ENCODE peak calls at places on chromosomes 7 and 10, in four cellular contexts. I, M, O and U are unnamed samples.

GRCh38 chr10:14952851-14953451 is 945 bp downstream of the DCLRE1C start:
- DNase-seq in M (peak), I (no peak), O (no peak), U (no peak)

GRCh38 chr7:45943986-45944385 is 22.9 kb upstream of the IGFBP3 start:
- DNase-seq in M (peak), I (no peak), O (no peak), U (peak)

GRCh38 chr10:44362866-44363711 is 21.8 kb downstream of the CXCL12 start:
- DNase-seq in O (no peak), I (no peak), M (no peak), U (no peak)

GRCh38 chr7:122682805-122683204 is 16.1 kb downstream of the RNF133 start:
- DNase-seq in I (no peak), O (no peak), M (no peak), U (no peak)

GRCh38 chr7:70432567-70433001 is 699.4 kb upstream of the GALNT17 start:
- DNase-seq in M (no peak), O (no peak), I (no peak), U (no peak)

GRCh38 chr10:3811331-3811870 is 26.4 kb upstream of the KLF6 start:
- DNase-seq in O (no peak), M (peak), I (peak), U (peak)

GRCh38 chr10:77673515-77674140 is 36.0 kb upstream of the KCNMA1 start:
- DNase-seq in O (no peak), I (no peak), M (no peak), U (no peak)

GRCh38 chr10:82981137-82981723 is 1106.2 kb downstream of the NRG3 start:
- DNase-seq in O (no peak), M (peak), I (peak), U (peak)

GRCh38 chr7:21944616-21945373 is 904 bp downstream of the CDCA7L start:
- DNase-seq in O (no peak), M (peak), I (peak), U (peak)

DNA sequence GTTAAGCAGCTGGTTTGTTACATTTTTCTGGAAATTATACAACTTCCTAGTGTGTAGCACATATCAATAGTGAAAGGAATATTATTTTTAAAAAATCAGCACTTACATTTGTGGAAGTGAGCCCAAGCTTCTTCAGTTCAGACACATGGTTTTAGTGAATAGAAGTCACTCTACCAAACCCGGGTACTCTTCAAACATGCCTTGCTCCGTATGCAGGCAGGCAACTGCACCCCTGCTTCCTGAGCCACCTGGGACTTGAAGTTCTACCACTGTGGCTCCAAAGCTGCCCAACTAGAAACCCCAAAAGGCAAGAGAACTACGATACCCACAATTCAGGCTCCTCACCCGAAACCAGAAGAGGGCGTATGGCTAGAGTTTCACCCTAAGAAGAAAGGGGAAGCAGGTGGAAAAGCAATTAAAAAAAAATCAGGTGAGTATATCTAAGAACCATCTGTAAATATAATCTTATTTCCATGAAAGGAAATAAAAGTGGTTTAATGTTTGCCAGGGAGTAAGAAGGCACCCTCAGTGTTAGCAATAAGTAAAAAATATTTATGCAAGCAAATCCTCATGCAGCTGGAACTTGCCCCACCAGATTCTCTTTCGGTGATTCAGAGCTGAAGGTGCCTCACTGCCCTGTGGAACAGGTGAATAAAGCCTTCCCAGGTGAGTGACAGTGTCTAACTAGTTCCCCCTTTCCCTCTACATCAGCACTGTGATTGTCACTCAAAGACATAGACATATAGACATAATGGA is at the start of gene MACC1:
- DNase-seq in I (no peak), O (no peak), M (no peak), U (no peak)
- H3K4me3 ChIP-seq in I (no peak), O (no peak), M (no peak), U (no peak)

DNA sequence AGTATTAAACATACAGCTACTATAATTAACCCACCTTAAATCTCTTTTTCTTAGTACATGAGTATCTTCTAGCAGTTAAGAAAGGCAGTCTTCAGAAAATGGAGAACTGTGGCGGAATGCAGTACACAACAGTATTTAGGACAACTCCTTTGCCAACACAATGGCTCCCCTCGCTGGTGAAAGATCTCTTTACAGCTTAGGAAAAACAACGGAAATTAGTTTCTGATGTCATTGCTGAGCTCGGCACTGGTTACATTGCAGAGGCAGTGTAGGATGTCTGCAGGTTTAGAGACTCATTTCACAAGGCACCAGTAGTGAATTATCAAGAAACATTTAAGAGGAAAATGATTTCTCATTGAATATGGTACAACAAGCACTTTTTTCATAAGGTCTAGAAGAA is 43.4 kb downstream of the GLRX3 start:
- DNase-seq in M (peak), O (peak), I (peak), U (peak)
- TF ChIP-seq CTCF in M (peak), O (peak), I (peak), U (peak)

DNA sequence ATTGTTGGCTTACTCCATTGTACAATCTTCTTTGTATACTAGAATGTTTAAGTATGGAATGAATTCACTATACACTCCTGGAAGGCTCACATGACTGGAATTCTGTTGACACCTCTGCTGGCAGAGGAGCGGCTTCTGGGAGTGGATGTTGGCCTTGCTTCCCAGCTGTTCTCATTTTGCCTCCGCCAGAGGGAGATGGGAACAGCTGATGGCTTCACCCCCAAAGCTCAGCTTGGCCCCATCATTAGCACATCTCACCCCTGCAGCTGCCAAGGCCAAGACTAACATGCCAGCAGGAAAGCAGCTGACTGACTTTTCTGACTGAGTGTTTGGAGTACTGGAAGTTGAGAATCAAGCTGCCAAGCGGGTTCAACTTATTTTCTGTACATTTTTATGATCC is 15.1 kb downstream of the ADAM12 start:
- DNase-seq in M (peak), I (peak), O (no peak), U (no peak)
- H3K4me3 ChIP-seq in M (no peak), I (no peak), O (no peak), U (no peak)

GRCh38 chr7:76513817-76514799 is 3.8 kb downstream of the UPK3B start:
- DNase-seq in I (no peak), O (no peak), M (no peak), U (no peak)

GRCh38 chr7:76509931-76510877 is at the start of gene UPK3B:
- DNase-seq in M (no peak), O (no peak), I (no peak), U (no peak)

GRCh38 chr7:76514926-76515325 is 4.6 kb downstream of the UPK3B start:
- DNase-seq in M (no peak), I (no peak), O (no peak), U (no peak)

GRCh38 chr7:76515999-76516443 is 5.7 kb downstream of the UPK3B start:
- DNase-seq in I (peak), M (peak), O (peak), U (no peak)

DNA sequence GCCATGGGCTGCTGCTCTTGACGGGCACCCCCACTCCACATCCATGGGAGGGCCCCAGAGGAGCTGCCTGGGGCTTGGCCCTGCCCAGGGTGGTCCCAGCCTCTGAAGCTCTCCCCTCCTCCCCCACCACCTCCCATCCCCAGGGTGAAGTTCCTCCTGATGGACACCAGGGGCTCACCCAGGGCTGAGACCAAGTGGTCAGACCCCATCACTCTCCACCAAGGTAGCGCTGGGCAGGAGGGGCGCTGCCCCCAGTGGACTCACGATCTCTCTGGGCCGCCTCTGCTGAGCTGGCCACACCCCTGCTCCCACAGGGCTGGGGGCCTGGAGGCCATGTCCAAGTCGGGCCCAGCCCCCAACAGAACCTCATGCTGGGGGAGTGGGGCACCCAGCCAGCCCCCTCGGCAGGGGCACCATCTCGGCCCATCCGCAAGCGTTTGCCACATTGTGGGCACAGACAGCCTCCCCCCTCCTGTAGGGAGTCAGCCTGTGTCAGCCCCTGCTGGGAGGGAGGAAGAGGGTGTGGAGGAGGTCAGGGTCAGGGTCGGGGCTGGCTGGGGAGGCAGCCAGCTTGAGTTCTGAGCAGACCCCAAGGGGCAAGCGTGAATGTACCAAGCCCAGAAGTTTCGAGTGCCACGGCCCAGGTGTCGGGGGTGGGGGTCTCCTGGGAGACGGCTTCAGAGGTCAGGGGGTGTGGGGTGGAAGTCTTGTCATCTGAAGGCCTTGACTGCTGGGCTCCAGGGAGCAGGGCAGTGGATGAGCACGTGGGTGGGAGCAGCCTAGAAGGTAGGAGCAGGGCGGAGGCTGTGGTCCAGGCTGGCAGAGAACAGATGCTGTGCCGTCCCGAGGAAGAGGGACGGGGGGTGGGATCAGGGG is 2.8 kb downstream of the UPK3B start:
- DNase-seq in O (peak), M (no peak), I (no peak), U (no peak)
- TF ChIP-seq CTCF in O (peak), M (peak), I (peak), U (peak)

GRCh38 chr7:90238583-90238982 is 6.4 kb upstream of the CFAP69 start:
- DNase-seq in O (no peak), I (no peak), M (no peak), U (no peak)

GRCh38 chr7:90239050-90239449 is 5.9 kb upstream of the CFAP69 start:
- DNase-seq in I (no peak), O (no peak), M (no peak), U (no peak)

GRCh38 chr7:90236890-90237289 is 8.1 kb upstream of the CFAP69 start:
- DNase-seq in I (no peak), O (no peak), M (no peak), U (no peak)

GRCh38 chr7:90238017-90238416 is 7.0 kb upstream of the CFAP69 start:
- DNase-seq in O (no peak), I (no peak), M (no peak), U (no peak)

GRCh38 chr7:90239625-90240228 is 5.2 kb upstream of the CFAP69 start:
- DNase-seq in I (no peak), O (no peak), M (no peak), U (no peak)
- H3K4me3 ChIP-seq in I (no peak), O (no peak), M (no peak), U (no peak)

GRCh38 chr7:34904987-34905386 is 132.3 kb downstream of the DPY19L1 start:
- DNase-seq in I (no peak), M (no peak), O (no peak), U (no peak)

GRCh38 chr7:34895202-34895601 is 142.1 kb downstream of the DPY19L1 start:
- DNase-seq in I (no peak), M (no peak), O (no peak), U (no peak)

GRCh38 chr7:34902181-34902580 is 135.1 kb downstream of the DPY19L1 start:
- DNase-seq in I (no peak), O (no peak), M (no peak), U (no peak)

GRCh38 chr7:34900891-34901493 is 136.3 kb downstream of the DPY19L1 start:
- DNase-seq in O (peak), I (no peak), M (no peak), U (no peak)
- TF ChIP-seq CTCF in O (peak), I (no peak), M (no peak), U (peak)

GRCh38 chr10:132786529-132787252 is 744 bp upstream of the NKX6-2 start:
- DNase-seq in O (no peak), I (no peak), M (no peak), U (no peak)
- H3K4me3 ChIP-seq in O (no peak), I (no peak), M (no peak), U (no peak)